ENCODE peak calls at places on chromosomes 11 and 22, in four cellular contexts. One of them, this sample, is unnamed.

GRCh38 chr11:85316967-85317366 is 310.2 kb downstream of the DLG2 start:
- DNase-seq in AG09319: no peak
- DNase-seq in right lobe of liver: no peak
- DNase-seq in GM13977: peak
- DNase-seq in this sample: peak

GRCh38 chr11:44565746-44566558 is 489 bp downstream of the CD82 start:
- DNase-seq in right lobe of liver: no peak
- DNase-seq in AG09319: no peak
- DNase-seq in GM13977: no peak
- DNase-seq in this sample: no peak

GRCh38 chr11:109946322-109946846 is 146.8 kb upstream of the ZC3H12C start:
- DNase-seq in right lobe of liver: peak
- DNase-seq in GM13977: peak
- DNase-seq in AG09319: peak
- DNase-seq in this sample: peak

GRCh38 chr11:32420937-32421532 is 14.3 kb downstream of the WT1 start:
- DNase-seq in AG09319: no peak
- DNase-seq in right lobe of liver: no peak
- DNase-seq in GM13977: peak
- DNase-seq in this sample: no peak

GRCh38 chr11:70481625-70482528 is 83.5 kb downstream of the CTTN start:
- DNase-seq in AG09319: peak
- DNase-seq in right lobe of liver: peak
- DNase-seq in GM13977: no peak
- DNase-seq in this sample: no peak

GRCh38 chr11:68503792-68504191 is 43.2 kb downstream of the PPP6R3 start:
- DNase-seq in AG09319: no peak
- DNase-seq in GM13977: no peak
- DNase-seq in right lobe of liver: no peak
- DNase-seq in this sample: no peak

GRCh38 chr11:122103366-122103765 is 12.6 kb downstream of the BLID start:
- DNase-seq in right lobe of liver: no peak
- DNase-seq in AG09319: no peak
- DNase-seq in GM13977: no peak
- DNase-seq in this sample: no peak

GRCh38 chr11:19493446-19493845 is 219.2 kb upstream of the NAV2 start:
- DNase-seq in right lobe of liver: no peak
- DNase-seq in AG09319: no peak
- DNase-seq in GM13977: no peak
- DNase-seq in this sample: no peak

GRCh38 chr11:119493712-119494111 is 70.7 kb upstream of the THY1 start:
- DNase-seq in right lobe of liver: no peak
- DNase-seq in GM13977: no peak
- DNase-seq in AG09319: no peak
- DNase-seq in this sample: peak

GRCh38 chr22:19761022-19761499 is 483 bp downstream of the TBX1 start:
- DNase-seq in AG09319: no peak
- DNase-seq in GM13977: peak
- DNase-seq in right lobe of liver: no peak
- DNase-seq in this sample: no peak

GRCh38 chr11:33773399-33774355 is 643 bp downstream of the FBXO3 start:
- DNase-seq in right lobe of liver: no peak
- DNase-seq in AG09319: no peak
- DNase-seq in GM13977: peak
- DNase-seq in this sample: peak

GRCh38 chr22:19019029-19019678 is 83.1 kb upstream of the PRODH start:
- DNase-seq in GM13977: peak
- DNase-seq in right lobe of liver: no peak
- DNase-seq in AG09319: no peak
- DNase-seq in this sample: no peak

GRCh38 chr22:32354360-32355351 is 3.0 kb upstream of the RFPL3 start:
- DNase-seq in AG09319: no peak
- DNase-seq in right lobe of liver: no peak
- DNase-seq in GM13977: no peak
- DNase-seq in this sample: no peak

GRCh38 chr11:126406368-126406767 is 50.9 kb downstream of the ST3GAL4 start:
- DNase-seq in right lobe of liver: no peak
- DNase-seq in AG09319: no peak
- DNase-seq in GM13977: no peak
- DNase-seq in this sample: no peak

GRCh38 chr11:57175478-57175877 is 6.3 kb upstream of the LRRC55 start:
- DNase-seq in GM13977: no peak
- DNase-seq in right lobe of liver: no peak
- DNase-seq in AG09319: no peak
- DNase-seq in this sample: no peak

GRCh38 chr11:87134524-87135106 is 96.9 kb downstream of the TMEM135 start:
- DNase-seq in right lobe of liver: no peak
- DNase-seq in GM13977: no peak
- DNase-seq in AG09319: no peak
- DNase-seq in this sample: no peak

GRCh38 chr11:75140269-75141138 is 10.4 kb upstream of the SLCO2B1 start:
- DNase-seq in GM13977: peak
- DNase-seq in right lobe of liver: peak
- DNase-seq in AG09319: no peak
- DNase-seq in this sample: peak
- TF ChIP-seq CTCF in GM13977: peak
- TF ChIP-seq CTCF in right lobe of liver: peak
- TF ChIP-seq CTCF in AG09319: peak
- TF ChIP-seq CTCF in this sample: peak

GRCh38 chr11:72813740-72814138 is 472 bp upstream of the ATG16L2 start:
- DNase-seq in AG09319: no peak
- DNase-seq in right lobe of liver: peak
- DNase-seq in GM13977: peak
- DNase-seq in this sample: peak

GRCh38 chr11:72812604-72812967 is 1.6 kb upstream of the ATG16L2 start:
- DNase-seq in GM13977: no peak
- DNase-seq in AG09319: no peak
- DNase-seq in right lobe of liver: peak
- DNase-seq in this sample: no peak

GRCh38 chr11:72812968-72813739 is 1.1 kb upstream of the ATG16L2 start:
- DNase-seq in AG09319: no peak
- DNase-seq in GM13977: peak
- DNase-seq in right lobe of liver: no peak
- DNase-seq in this sample: peak

GRCh38 chr11:72814831-72815618 is 814 bp downstream of the ATG16L2 start:
- DNase-seq in right lobe of liver: no peak
- DNase-seq in AG09319: no peak
- DNase-seq in GM13977: peak
- DNase-seq in this sample: peak

GRCh38 chr11:72814139-72814830 is at the start of gene ATG16L2:
- DNase-seq in right lobe of liver: peak
- DNase-seq in GM13977: peak
- DNase-seq in AG09319: peak
- DNase-seq in this sample: peak
- TF ChIP-seq CTCF in right lobe of liver: peak
- TF ChIP-seq CTCF in GM13977: peak
- TF ChIP-seq CTCF in AG09319: no peak
- TF ChIP-seq CTCF in this sample: peak

GRCh38 chr11:15988693-15989231 is 367.6 kb downstream of the SOX6 start:
- DNase-seq in AG09319: no peak
- DNase-seq in GM13977: no peak
- DNase-seq in right lobe of liver: no peak
- DNase-seq in this sample: no peak
- TF ChIP-seq CTCF in AG09319: no peak
- TF ChIP-seq CTCF in GM13977: peak
- TF ChIP-seq CTCF in right lobe of liver: peak
- TF ChIP-seq CTCF in this sample: no peak

GRCh38 chr22:30649430-30650007 is 13.9 kb downstream of the SLC35E4 start:
- DNase-seq in AG09319: no peak
- DNase-seq in right lobe of liver: no peak
- DNase-seq in GM13977: peak
- DNase-seq in this sample: peak
- TF ChIP-seq CTCF in AG09319: no peak
- TF ChIP-seq CTCF in right lobe of liver: no peak
- TF ChIP-seq CTCF in GM13977: no peak
- TF ChIP-seq CTCF in this sample: no peak

GRCh38 chr22:30561402-30562154 is 12.9 kb downstream of the GAL3ST1 start:
- DNase-seq in GM13977: no peak
- DNase-seq in right lobe of liver: no peak
- DNase-seq in AG09319: no peak
- DNase-seq in this sample: no peak
- TF ChIP-seq CTCF in GM13977: no peak
- TF ChIP-seq CTCF in right lobe of liver: no peak
- TF ChIP-seq CTCF in AG09319: no peak
- TF ChIP-seq CTCF in this sample: no peak

This sample was measured in GM10248.